ENCODE peak calls at places on chromosome 16, in four cellular contexts. V is mesendoderm, Q is IMR-90, U is H9. G is an unnamed sample.

GRCh38 chr16:54484700-54485099 is 198.1 kb upstream of the IRX3 start:
- DNase-seq in V (no peak), Q (no peak), U (no peak), G (no peak)

GRCh38 chr16:15542261-15542660 is 100.7 kb downstream of the MARF1 start:
- DNase-seq in Q (no peak), U (peak; percentile 62), V (peak; percentile 65), G (no peak)

GRCh38 chr16:1564325-1564724 is 30.9 kb downstream of the TMEM204 start:
- DNase-seq in Q (no peak), U (no peak), V (no peak), G (no peak)

GRCh38 chr16:84689126-84689525 is 10.7 kb upstream of the USP10 start:
- DNase-seq in V (no peak), Q (peak; percentile 99), U (no peak), G (peak; percentile 91)

GRCh38 chr16:81623365-81624102 is 155.6 kb upstream of the PLCG2 start:
- DNase-seq in Q (peak; percentile 43), V (peak; percentile 61), U (no peak), G (peak; percentile 57)

GRCh38 chr16:17149904-17150483 is 320.8 kb downstream of the XYLT1 start:
- DNase-seq in U (no peak), Q (no peak), V (peak; percentile 44), G (no peak)

GRCh38 chr16:83402969-83403368 is 404.8 kb upstream of the HSBP1 start:
- DNase-seq in V (peak; percentile 21), U (no peak), Q (peak; percentile 54), G (peak; percentile 60)

GRCh38 chr16:49464877-49465504 is 91.4 kb downstream of the C16orf78 start:
- DNase-seq in V (peak; percentile 59), Q (no peak), U (peak; percentile 73), G (no peak)

GRCh38 chr16:2008631-2009301 is 855 bp downstream of the ZNF598 start:
- DNase-seq in Q (peak; percentile 44), U (no peak), V (peak; percentile 40), G (peak; percentile 67)

GRCh38 chr16:69566437-69567030 is 768 bp downstream of the NFAT5 start:
- DNase-seq in Q (peak; percentile 68), U (peak; percentile 47), V (no peak), G (peak; percentile 80)

GRCh38 chr16:75236232-75236631 is 15.2 kb downstream of the BCAR1 start:
- DNase-seq in U (peak; percentile 16), Q (no peak), V (no peak), G (no peak)

GRCh38 chr16:55437627-55438026 is 41.4 kb upstream of the MMP2 start:
- DNase-seq in Q (peak; percentile 5), U (no peak), V (no peak), G (no peak)

GRCh38 chr16:53281280-53281679 is 153.0 kb upstream of the RBL2 start:
- DNase-seq in Q (no peak), V (no peak), U (no peak), G (no peak)

GRCh38 chr16:27795992-27796614 is 246.2 kb downstream of the KATNIP start:
- DNase-seq in V (peak; percentile 62), U (peak; percentile 74), Q (peak; percentile 31), G (peak; percentile 37)

DNA sequence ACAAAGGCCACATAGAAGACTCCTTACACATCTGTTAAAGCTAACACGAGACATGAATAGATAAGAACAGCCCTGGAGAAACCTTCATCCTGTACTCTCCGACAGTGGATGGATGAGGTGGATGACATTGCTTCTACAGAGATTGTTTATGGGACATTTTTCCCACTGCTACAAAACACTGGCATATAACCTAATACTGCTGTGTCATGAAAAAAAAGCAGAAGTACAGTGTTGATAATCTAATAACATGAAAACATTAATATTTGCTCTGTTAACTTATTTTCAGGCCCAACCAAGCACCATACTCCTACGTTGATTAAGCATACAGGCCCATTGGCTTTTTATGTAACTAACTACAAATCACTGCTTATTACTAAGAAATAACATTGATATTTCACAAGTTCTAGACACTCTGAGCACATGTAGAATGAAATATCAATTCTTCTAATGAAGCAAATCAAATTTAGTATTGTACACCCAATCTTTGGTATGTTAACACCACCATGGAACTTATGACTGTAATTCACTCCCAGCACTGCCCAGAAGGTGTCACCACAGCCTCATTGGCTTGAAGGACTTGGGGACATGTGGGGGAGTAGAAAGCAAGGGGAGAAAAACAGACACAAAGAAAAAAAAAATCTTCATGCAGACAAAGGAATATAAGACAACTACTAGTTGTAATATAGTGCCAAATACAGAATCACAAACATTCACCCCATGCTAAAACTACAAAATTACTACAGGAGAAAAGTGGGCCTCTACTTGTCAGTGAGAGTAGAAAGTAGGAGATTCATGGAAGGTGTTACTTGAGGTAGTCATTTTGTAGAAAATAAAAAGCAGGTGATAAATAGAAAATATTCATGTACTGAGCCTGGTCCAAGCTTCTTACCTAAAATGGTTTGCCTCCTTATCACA is 330.0 kb upstream of the PMFBP1 start:
- DNase-seq in V (peak; percentile 80), U (peak; percentile 43), Q (peak; percentile 79), G (peak; percentile 76)
- H2BK5ac ChIP-seq in V (no peak overlapping the region), U (no peak overlapping the region), Q (no peak overlapping the region), G (no peak overlapping the region)

GRCh38 chr16:50533317-50533716 is 14.9 kb upstream of the NKD1 start:
- DNase-seq in Q (no peak), U (no peak), V (no peak), G (no peak)

GRCh38 chr16:50531359-50531758 is 16.8 kb upstream of the NKD1 start:
- DNase-seq in U (peak; percentile 5), V (no peak), Q (no peak), G (no peak)

GRCh38 chr16:50530277-50531236 is 17.6 kb upstream of the NKD1 start:
- DNase-seq in U (peak; percentile 10), Q (no peak), V (no peak), G (no peak)

GRCh38 chr16:50532576-50532975 is 15.6 kb upstream of the NKD1 start:
- DNase-seq in U (no peak), V (no peak), Q (no peak), G (no peak)

DNA sequence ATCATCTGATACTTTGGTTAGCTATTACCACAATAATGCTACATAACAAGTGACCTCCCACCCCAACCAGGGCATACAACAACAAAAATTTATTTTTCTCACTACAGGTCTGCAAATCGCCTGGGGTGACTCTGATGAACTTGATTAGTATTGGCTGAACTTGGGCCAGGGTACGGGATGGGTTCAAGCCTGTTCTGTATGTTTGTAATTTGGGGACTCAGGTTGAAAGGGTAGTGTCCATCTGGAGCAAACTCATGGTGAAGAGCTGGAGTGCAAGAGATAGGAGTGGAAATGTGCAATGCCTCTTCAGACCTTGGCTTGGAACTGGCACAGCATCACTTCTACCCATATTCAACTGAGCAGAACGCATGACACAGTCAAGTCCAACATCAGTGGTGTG is 16.3 kb upstream of the NKD1 start:
- DNase-seq in U (no peak), V (no peak), Q (no peak), G (no peak)
- H2BK15ac ChIP-seq in U (no peak overlapping the region), V (no peak overlapping the region), Q (no peak overlapping the region), G (no peak overlapping the region)

GRCh38 chr16:4370570-4371480 is 823 bp upstream of the VASN start:
- DNase-seq in V (no peak), Q (peak; percentile 93), U (no peak), G (peak; percentile 99)

GRCh38 chr16:4372315-4372577 is 598 bp downstream of the VASN start:
- DNase-seq in U (no peak), Q (no peak), V (no peak), G (no peak)

GRCh38 chr16:4370151-4370550 is 1.5 kb upstream of the VASN start:
- DNase-seq in V (no peak), Q (no peak), U (no peak), G (no peak)

GRCh38 chr16:4372578-4373355 is 1.1 kb downstream of the VASN start:
- DNase-seq in Q (peak; percentile 79), U (no peak), V (peak; percentile 52), G (peak; percentile 87)

DNA sequence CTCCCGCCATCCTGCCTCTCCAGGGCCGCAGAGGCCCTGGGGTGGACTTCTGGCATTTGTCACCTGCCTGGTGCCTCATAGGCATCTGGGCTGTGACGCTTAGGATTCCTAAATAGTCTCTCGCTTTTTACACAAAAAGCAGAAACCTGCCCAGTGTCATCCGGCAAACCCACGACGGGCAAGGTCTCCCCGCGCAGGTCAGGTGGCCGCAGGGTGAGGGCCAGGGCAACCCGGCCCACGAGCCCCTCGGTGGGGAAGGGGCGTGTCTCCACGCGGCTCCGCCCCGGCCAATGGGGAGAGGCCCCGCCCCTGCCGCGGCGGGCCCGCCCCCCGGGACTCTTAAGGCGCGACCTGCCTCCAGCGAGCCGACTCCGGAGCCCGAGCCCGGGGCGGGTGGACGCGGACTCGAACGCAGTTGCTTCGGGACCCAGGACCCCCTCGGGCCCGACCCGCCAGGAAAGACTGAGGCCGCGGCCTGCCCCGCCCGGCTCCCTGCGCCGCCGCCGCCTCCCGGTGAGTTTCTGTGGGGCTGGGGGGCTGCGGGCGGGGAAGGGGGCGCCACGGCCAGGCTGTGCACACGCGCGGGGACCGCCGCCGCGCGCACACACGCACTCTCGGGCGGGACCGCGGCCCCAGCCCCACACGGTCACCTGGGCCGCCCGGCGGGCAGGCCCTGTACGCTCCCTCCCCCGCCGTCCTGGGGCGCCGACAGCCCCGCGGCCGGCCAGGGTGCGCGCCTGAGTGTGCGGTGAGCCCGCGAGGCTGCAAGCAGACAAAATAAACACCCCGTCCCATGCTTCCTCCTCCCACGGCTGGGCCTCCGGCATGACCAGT is at the start of gene VASN:
- DNase-seq in Q (peak; percentile 75), V (peak; percentile 78), U (peak; percentile 79), G (peak; percentile 88)
- H2BK120ac ChIP-seq in Q (peak within 1 kb of the TSS; percentile 91), V (no peak within 1 kb of the TSS), U (no peak within 1 kb of the TSS), G (peak within 1 kb of the TSS; percentile 45)

DNA sequence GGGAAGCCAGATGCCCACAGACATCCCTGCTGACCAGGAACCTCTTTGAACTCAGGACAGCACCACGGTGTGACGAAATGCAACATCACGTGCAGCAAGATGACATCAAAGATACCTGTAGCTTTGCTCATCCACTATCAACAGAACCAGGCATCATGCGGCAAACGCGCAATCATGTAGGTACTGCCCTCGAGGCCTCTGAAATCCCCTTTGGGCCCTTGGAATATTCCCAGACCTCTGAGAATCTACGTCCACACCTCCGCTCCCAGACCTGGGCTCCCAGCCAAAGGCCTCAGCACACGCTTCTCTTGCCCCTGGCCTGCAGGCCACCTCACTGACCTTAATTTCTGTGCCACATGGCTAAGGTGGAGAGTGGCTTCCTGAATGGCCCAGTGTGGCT is 7.3 kb downstream of the CX3CL1 start:
- DNase-seq in Q (no peak), V (no peak), U (no peak), G (peak; percentile 44)
- H2BK5ac ChIP-seq in Q (no peak overlapping the region), V (no peak overlapping the region), U (no peak overlapping the region), G (no peak overlapping the region)

DNA sequence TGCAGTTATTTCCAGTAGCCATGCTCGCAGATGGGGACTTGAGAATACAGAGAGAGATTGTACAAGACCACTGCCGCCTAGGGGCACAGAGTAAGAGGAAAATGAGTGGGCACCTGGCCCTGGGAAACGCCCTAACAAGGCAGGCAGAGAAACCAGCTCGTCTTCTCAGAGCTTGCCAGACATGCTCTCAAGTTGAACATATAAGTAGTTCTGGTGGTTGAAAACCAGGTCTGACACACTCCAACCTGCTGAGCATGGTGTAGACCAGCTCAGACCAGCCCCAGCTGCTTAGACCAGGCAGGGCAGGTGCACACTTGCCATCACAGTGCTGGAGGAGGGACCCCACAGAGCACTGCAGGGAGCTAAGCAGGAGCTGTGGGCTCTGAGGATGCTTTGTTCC is 250.5 kb downstream of the CPPED1 start:
- DNase-seq in V (no peak), Q (no peak), U (no peak), G (no peak)
- H2BK15ac ChIP-seq in V (no peak overlapping the region), Q (no peak overlapping the region), U (no peak overlapping the region), G (no peak overlapping the region)

DNA sequence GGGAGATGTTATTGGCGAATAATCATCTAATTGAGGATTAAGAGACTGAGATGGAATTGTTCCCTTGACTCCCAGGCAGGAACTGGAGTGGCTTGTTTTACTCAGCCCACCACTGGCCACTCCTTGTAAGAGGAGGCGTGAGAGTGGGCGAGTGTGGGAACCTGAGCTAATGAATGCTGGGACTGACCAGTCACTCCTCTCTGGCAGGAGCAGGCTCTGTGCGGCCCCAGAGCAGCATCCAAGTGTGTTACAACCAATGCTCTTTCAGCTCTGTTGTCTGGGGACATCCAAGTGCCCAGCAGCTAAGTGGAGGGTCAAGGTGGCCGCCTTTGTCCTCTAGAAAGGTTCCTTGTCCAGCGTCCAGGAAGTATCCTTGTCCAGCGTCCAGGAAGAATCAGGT is 739.9 kb downstream of the CDH8 start:
- DNase-seq in U (no peak), V (no peak), Q (no peak), G (no peak)
- H2BK120ac ChIP-seq in U (no peak overlapping the region), V (no peak overlapping the region), Q (no peak overlapping the region), G (no peak overlapping the region)

G was measured in mesenchymal stem cell.